ENCODE peak calls at places on chromosomes 2 and 18, in seven cellular contexts. G, N, W, K, O, F and P are unnamed samples.

GRCh38 chr18:3839481-3840075 is 389.6 kb downstream of the TGIF1 start:
- DNase-seq in G (no peak), N (no peak), W (no peak), K (no peak), O (no peak), F (no peak), P (no peak)

GRCh38 chr2:88831792-88832248 is 140.3 kb downstream of the RPIA start:
- DNase-seq in G (peak), N (no peak), W (peak), K (peak), O (no peak), F (peak), P (peak)

GRCh38 chr2:74690571-74690970 is 36.5 kb downstream of the SEMA4F start:
- DNase-seq in G (peak), N (peak), W (peak), K (peak), O (no peak), F (peak), P (peak)

GRCh38 chr2:80546766-80547165 is 242.2 kb upstream of the LRRTM1 start:
- DNase-seq in G (no peak), N (no peak), W (no peak), K (peak), O (no peak), F (no peak), P (no peak)

GRCh38 chr2:16135913-16136310 is 195.6 kb downstream of the MYCN start:
- DNase-seq in G (no peak), N (no peak), W (no peak), K (peak), O (no peak), F (no peak), P (no peak)

GRCh38 chr2:24816884-24817283 is 23.7 kb downstream of the CENPO start:
- DNase-seq in G (no peak), N (peak), W (no peak), K (peak), O (no peak), F (no peak), P (peak)

GRCh38 chr2:70991742-70992141 is 2.9 kb downstream of the TEX261 start:
- DNase-seq in G (no peak), N (no peak), W (no peak), K (no peak), O (no peak), F (no peak), P (no peak)

GRCh38 chr2:109208071-109208950 is 79.3 kb downstream of the SH3RF3 start:
- DNase-seq in G (no peak), N (no peak), W (no peak), K (no peak), O (no peak), F (no peak), P (no peak)

GRCh38 chr2:1653137-1653789 is 91.1 kb downstream of the PXDN start:
- DNase-seq in G (no peak), N (peak), W (no peak), K (no peak), O (no peak), F (no peak), P (peak)

GRCh38 chr2:74223941-74224770 is 25.7 kb downstream of the MTHFD2 start:
- DNase-seq in G (no peak), N (no peak), W (no peak), K (peak), O (no peak), F (no peak), P (no peak)

GRCh38 chr2:134173338-134174016 is 80.4 kb upstream of the MGAT5 start:
- DNase-seq in G (no peak), N (no peak), W (peak), K (no peak), O (no peak), F (no peak), P (no peak)

GRCh38 chr2:198374375-198375072 is 570.1 kb downstream of the PLCL1 start:
- DNase-seq in G (peak), N (peak), W (peak), K (peak), O (no peak), F (peak), P (peak)

GRCh38 chr2:111044066-111044465 is 76.6 kb upstream of the BCL2L11 start:
- DNase-seq in G (no peak), N (no peak), W (no peak), K (no peak), O (no peak), F (no peak), P (no peak)

GRCh38 chr18:59279193-59279592 is 5.9 kb upstream of the RAX start:
- DNase-seq in G (no peak), N (no peak), W (no peak), K (no peak), O (no peak), F (no peak), P (no peak)

GRCh38 chr2:196230051-196230450 is 58.7 kb upstream of the STK17B start:
- DNase-seq in G (no peak), N (no peak), W (no peak), K (no peak), O (no peak), F (no peak), P (no peak)

GRCh38 chr2:120722603-120723421 is 12.9 kb upstream of the GLI2 start:
- DNase-seq in G (no peak), N (no peak), W (no peak), K (peak), O (no peak), F (no peak), P (peak)